ENCODE peak calls at places on chromosomes 4 and X, in four cellular contexts. Q, K, X and A are unnamed samples.
A peak's percentile ranks its signal among the peaks of the same experiment; 100 is the strongest.

GRCh38 chr4:145381163-145381562 is 100.5 kb upstream of the SMAD1 start:
- DNase-seq in K (no peak), X (no peak), Q (no peak), A (no peak)

GRCh38 chrX:40104649-40105015 is 6.9 kb upstream of the BCOR start:
- DNase-seq in X (peak; percentile 50), Q (peak; percentile 68), K (no peak), A (no peak)

GRCh38 chrX:1423215-1423614 is 29.5 kb downstream of the ASMTL start:
- DNase-seq in K (no peak), X (no peak), Q (no peak), A (no peak)

GRCh38 chr4:102678695-102679335 is 82.0 kb downstream of the MANBA start:
- DNase-seq in K (no peak), Q (no peak), X (no peak), A (no peak)

GRCh38 chr4:97359826-97360225 is 783.5 kb downstream of the STPG2 start:
- DNase-seq in X (no peak), K (no peak), Q (no peak), A (no peak)

GRCh38 chr4:3766791-3767561 is 791 bp downstream of the ADRA2C start:
- DNase-seq in K (no peak), X (no peak), Q (peak; percentile 51), A (no peak)

GRCh38 chrX:153600921-153601320 is 2.0 kb upstream of the CCNQ start:
- DNase-seq in K (no peak), Q (no peak), X (no peak), A (no peak)

GRCh38 chr4:5696341-5696740 is 12.0 kb downstream of the EVC2 start:
- DNase-seq in Q (no peak), X (no peak), K (no peak), A (no peak)

GRCh38 chr4:7313991-7314390 is 120.7 kb downstream of the PSAPL1 start:
- DNase-seq in X (no peak), Q (no peak), K (no peak), A (no peak)

GRCh38 chr4:38189445-38189844 is 229.2 kb downstream of the PTTG2 start:
- DNase-seq in K (peak; percentile 40), Q (no peak), X (no peak), A (no peak)

GRCh38 chr4:82560853-82561744 is 689 bp downstream of the TMEM150C start:
- DNase-seq in K (no peak), X (peak; percentile 15), Q (peak; percentile 36), A (peak; percentile 14)

GRCh38 chr4:1041147-1041935 is 29.9 kb downstream of the FGFRL1 start:
- DNase-seq in X (peak; percentile 20), Q (no peak), K (no peak), A (no peak)

GRCh38 chr4:60744767-60745166 is 455.4 kb upstream of the ADGRL3 start:
- DNase-seq in K (no peak), Q (no peak), X (no peak), A (no peak)

DNA sequence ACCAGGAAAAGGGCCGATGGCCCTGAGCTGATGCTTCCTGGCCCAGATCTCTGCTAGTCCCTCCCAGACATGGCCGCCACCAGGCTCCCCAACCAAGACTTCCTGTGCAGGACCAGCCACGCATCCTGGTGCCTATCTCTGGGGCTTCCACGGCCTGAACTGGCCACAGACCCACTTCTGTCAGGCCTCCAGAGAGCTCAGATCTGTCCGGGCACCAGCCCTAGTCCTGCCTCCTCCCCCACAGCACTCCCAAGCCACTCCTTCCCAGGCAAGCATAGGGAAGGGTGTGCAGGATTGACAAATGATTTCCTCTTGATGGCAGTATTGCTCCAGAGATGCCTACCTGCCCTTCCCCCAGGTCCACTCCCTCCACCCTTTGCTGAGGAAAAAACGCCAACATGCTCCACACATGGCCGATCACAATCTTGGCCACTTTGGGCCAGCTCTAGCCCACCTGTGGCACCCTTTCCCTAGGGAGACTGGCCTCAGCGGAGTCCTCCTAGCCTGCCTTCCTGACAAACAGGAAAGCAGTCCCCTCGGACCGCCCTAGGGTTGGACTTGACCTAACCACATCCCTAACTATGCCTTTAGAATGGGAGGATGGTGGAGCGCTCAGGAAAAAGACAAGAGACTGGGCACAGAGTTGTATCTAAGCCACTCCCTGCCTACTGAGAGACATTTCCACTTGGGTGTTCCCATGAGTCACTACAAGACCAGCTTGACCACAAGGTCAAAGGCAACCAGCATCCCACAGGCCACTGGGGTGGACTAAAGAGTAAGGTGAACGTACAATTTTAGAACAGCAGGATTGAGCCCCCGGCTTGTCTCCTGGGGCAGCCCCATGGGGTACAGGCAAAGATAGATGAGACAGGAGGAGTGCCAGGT is 277.5 kb upstream of the AGTR2 start:
- DNase-seq in K (no peak), X (no peak), Q (peak; percentile 4), A (no peak)
- TF ChIP-seq CTCF in K (peak; percentile 37), X (no peak), Q (no peak), A (peak; percentile 28)

GRCh38 chr4:85165808-85166207 is 199.3 kb upstream of the WDFY3 start:
- DNase-seq in Q (no peak), K (no peak), X (no peak), A (no peak)
- TF ChIP-seq CTCF in Q (no peak), K (peak; percentile 52), X (no peak), A (peak; percentile 14)

GRCh38 chr4:89755210-89755609 is 81.8 kb downstream of the SNCA start:
- DNase-seq in K (no peak), X (no peak), Q (no peak), A (no peak)
- TF ChIP-seq CTCF in K (no peak), X (no peak), Q (no peak), A (peak; percentile 13)

DNA sequence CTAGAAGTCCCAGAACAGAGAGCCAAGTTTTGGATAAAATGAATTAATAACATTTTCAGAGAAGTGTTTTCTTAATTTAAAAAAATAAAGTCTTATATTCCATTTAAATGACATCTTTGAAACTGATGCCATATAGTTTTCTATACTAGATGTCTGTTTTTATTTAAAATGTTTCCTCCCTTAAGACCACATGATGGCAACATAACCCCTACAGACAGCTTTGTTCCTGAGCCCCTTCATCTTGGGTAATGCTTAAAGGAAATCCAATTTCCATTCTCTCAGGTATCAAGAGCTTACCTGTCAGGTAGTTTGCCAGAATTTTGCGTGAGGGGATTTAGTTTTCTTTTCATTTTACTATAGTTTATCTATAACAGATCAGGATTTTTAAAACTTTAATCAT is 181.4 kb upstream of the UGT8 start:
- DNase-seq in X (no peak), Q (no peak), K (no peak), A (no peak)
- TF ChIP-seq CTCF in X (no peak), Q (no peak), K (no peak), A (peak; percentile 55)

GRCh38 chr4:25939330-25939729 is 25.3 kb downstream of the SMIM20 start:
- DNase-seq in Q (no peak), X (no peak), K (no peak), A (no peak)
- TF ChIP-seq CTCF in Q (no peak), X (no peak), K (peak; percentile 9), A (no peak)

GRCh38 chr4:70842761-70843435 is 3.2 kb upstream of the GRSF1 start:
- DNase-seq in Q (peak; percentile 37), K (no peak), X (no peak), A (no peak)
- TF ChIP-seq CTCF in Q (no peak), K (no peak), X (no peak), A (no peak)

GRCh38 chr4:182642831-182643230 is 274.4 kb downstream of the DCTD start:
- DNase-seq in Q (no peak), X (no peak), K (no peak), A (no peak)
- TF ChIP-seq CTCF in Q (no peak), X (no peak), K (no peak), A (peak; percentile 32)